ENCODE peak calls at places on chromosomes 12 and 14, in five cellular contexts. D, I, V, P and T are unnamed samples.

GRCh38 chr12:18981732-18982131 is 147.8 kb upstream of the PLEKHA5 start:
- DNase-seq in D (no peak), I (no peak), V (no peak), P (no peak), T (no peak)

GRCh38 chr12:101992091-101992490 is 69.7 kb downstream of the WASHC3 start:
- DNase-seq in D (no peak), I (no peak), V (no peak), P (no peak), T (no peak)

GRCh38 chr14:75631453-75631831 is 29.2 kb downstream of the ERG28 start:
- DNase-seq in D (peak; percentile 54), I (no peak), V (no peak), P (peak; percentile 26), T (no peak)

GRCh38 chr14:63045612-63046320 is 508 bp upstream of the KCNH5 start:
- DNase-seq in D (peak; percentile 61), I (peak; percentile 41), V (peak; percentile 20), P (peak; percentile 79), T (peak; percentile 52)

GRCh38 chr12:1093166-1093751 is 102.2 kb downstream of the ERC1 start:
- DNase-seq in D (peak; percentile 54), I (no peak), V (peak; percentile 47), P (peak; percentile 52), T (no peak)

GRCh38 chr12:45336331-45336730 is 120.4 kb downstream of the ANO6 start:
- DNase-seq in D (peak; percentile 98), I (no peak), V (no peak), P (no peak), T (no peak)

GRCh38 chr14:60734465-60735242 is at the start of gene MNAT1:
- DNase-seq in D (peak; percentile 87), I (peak; percentile 79), V (peak; percentile 78), P (peak; percentile 72), T (peak; percentile 69)

GRCh38 chr14:87811246-87811645 is 181.7 kb downstream of the GALC start:
- DNase-seq in D (no peak), I (no peak), V (no peak), P (no peak), T (no peak)

GRCh38 chr12:20549115-20549719 is 145.9 kb upstream of the SLCO1C1 start:
- DNase-seq in D (peak; percentile 21), I (no peak), V (no peak), P (peak; percentile 4), T (peak; percentile 9)

GRCh38 chr12:45615268-45615667 is 114.2 kb upstream of the ARID2 start:
- DNase-seq in D (peak; percentile 77), I (no peak), V (no peak), P (no peak), T (peak; percentile 64)

GRCh38 chr14:23406244-23406643 is 1.8 kb downstream of the MYH6 start:
- DNase-seq in D (no peak), I (no peak), V (no peak), P (no peak), T (no peak)

DNA sequence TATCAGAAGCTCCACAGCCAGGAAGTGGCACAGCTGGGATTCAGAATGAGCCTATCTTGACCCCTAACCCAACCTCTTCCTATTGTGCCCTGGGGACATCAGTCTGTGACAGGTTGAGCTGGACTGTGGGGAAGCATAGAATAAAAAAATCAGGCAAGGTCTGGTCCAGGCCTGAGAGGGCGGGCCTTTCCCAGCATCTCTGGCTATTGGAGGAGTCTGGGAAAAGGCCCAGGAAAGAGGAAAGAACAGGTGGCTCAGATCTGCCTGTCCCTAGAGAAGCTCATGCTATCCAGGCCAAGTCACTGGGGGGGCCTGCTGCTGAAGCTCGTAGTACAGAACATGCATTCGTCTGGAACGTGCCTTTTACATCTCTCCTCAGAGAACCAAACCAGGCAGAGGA is 100.5 kb downstream of the PPM1H start:
- DNase-seq in D (no peak), I (no peak), V (peak; percentile 5), P (no peak), T (peak; percentile 9)
- H3K4me3 ChIP-seq in D (no peak overlapping the region), I (no peak overlapping the region), V (no peak overlapping the region), P (no peak overlapping the region), T (no peak overlapping the region)

GRCh38 chr14:94797887-94798286 is 28.0 kb upstream of the GSC start:
- DNase-seq in D (no peak), I (no peak), V (no peak), P (no peak), T (no peak)
- H3K27me3 ChIP-seq in D (no peaks in the 10 kb centered on the region), I (no peaks in the 10 kb centered on the region), V (no peaks in the 10 kb centered on the region), P (no peaks in the 10 kb centered on the region), T (no peaks in the 10 kb centered on the region)

GRCh38 chr12:124464830-124465229 is 102.6 kb downstream of the NCOR2 start:
- DNase-seq in D (no peak), I (no peak), V (no peak), P (no peak), T (no peak)

GRCh38 chr12:124461851-124462623 is 105.4 kb downstream of the NCOR2 start:
- DNase-seq in D (no peak), I (peak; percentile 39), V (no peak), P (no peak), T (no peak)

GRCh38 chr12:124463341-124463861 is 104.0 kb downstream of the NCOR2 start:
- DNase-seq in D (no peak), I (peak; percentile 30), V (peak; percentile 44), P (peak; percentile 61), T (no peak)

GRCh38 chr12:124465473-124465872 is 101.9 kb downstream of the NCOR2 start:
- DNase-seq in D (no peak), I (no peak), V (no peak), P (no peak), T (no peak)

DNA sequence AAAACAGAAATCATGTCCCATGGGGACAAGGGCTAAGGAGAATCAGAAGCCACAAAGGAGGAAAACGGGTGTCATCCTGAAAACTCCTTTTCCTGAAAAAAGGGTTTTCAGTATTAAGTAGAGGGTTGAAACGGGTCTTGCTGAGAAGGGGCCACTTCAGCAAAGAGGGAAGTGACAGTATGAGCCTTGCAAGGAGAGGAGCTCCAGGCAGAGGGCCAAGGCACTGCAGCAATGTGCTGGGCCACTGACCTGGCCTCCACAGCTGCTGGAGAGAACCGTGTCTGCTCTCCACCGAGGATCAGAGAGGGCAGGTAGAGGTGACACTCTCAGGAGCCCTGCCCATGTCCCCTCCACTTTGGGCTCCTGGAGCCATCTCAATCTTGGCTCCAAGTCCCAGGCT is 103.3 kb downstream of the NCOR2 start:
- DNase-seq in D (no peak), I (no peak), V (no peak), P (no peak), T (no peak)
- H3K36me3 ChIP-seq in D (peaks cover 13% of the 10 kb centered on the region), I (peaks cover 73% of the 10 kb centered on the region), V (peaks cover 4% of the 10 kb centered on the region), P (peaks cover 47% of the 10 kb centered on the region), T (peaks cover 53% of the 10 kb centered on the region)

DNA sequence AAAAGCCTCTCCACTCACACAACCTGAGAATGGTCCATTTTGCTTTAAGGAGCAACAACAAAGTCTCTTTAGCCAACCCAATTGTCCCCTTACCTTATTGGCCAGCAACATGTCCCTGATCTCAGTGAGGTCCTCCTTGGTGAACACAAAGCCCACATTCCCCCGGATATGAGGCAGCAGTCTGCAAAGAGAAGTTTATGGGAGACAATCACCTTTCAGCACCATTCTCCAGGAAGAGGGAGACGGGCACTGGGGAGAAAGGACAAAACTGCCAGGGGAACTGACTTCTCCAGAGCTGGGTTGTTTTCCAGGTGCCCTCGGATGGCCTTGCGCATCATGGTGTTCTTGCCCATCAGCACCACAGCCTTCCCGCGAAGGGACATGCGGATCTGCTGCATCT is 1.9 kb downstream of the RPLP0 start:
- DNase-seq in D (no peak), I (no peak), V (no peak), P (no peak), T (no peak)
- H3K4me3 ChIP-seq in D (peak overlapping the region; percentile 75), I (peak overlapping the region; percentile 96), V (no peak overlapping the region), P (no peak overlapping the region), T (peak overlapping the region; percentile 100)